ENCODE peak calls at places on chromosomes 4 and X, in four cellular contexts. S, K, U and P are unnamed samples.

GRCh38 chr4:184274288-184274951 is 56.7 kb upstream of the ENPP6 start:
- DNase-seq in S (no peak), K (no peak), U (no peak), P (no peak)

GRCh38 chr4:82569076-82569475 is 7.3 kb upstream of the TMEM150C start:
- DNase-seq in S (no peak), K (no peak), U (no peak), P (no peak)

GRCh38 chrX:64975989-64976672 is at the start of gene ZC4H2:
- DNase-seq in S (peak; percentile 17), K (peak; percentile 75), U (peak; percentile 66), P (peak; percentile 82)

GRCh38 chr4:76943790-76944189 is 5.8 kb upstream of the SEPTIN11 start:
- DNase-seq in S (no peak), K (no peak), U (no peak), P (no peak)

GRCh38 chr4:38145741-38146140 is 185.5 kb downstream of the PTTG2 start:
- DNase-seq in S (no peak), K (no peak), U (peak; percentile 96), P (peak; percentile 97)

GRCh38 chrX:107856289-107856688 is 30.6 kb downstream of the MID2 start:
- DNase-seq in S (no peak), K (no peak), U (no peak), P (no peak)

GRCh38 chrX:48802813-48803261 is 970 bp downstream of the HDAC6 start:
- DNase-seq in S (no peak), K (no peak), U (no peak), P (no peak)

GRCh38 chr4:90171491-90171890 is 44.3 kb downstream of the CCSER1 start:
- DNase-seq in S (no peak), K (no peak), U (no peak), P (no peak)

GRCh38 chr4:163554870-163555465 is 60.5 kb downstream of the TMA16 start:
- DNase-seq in S (no peak), K (no peak), U (peak; percentile 51), P (peak; percentile 50)

GRCh38 chr4:152524429-152524828 is 11.5 kb downstream of the FBXW7 start:
- DNase-seq in S (no peak), K (no peak), U (no peak), P (no peak)

GRCh38 chr4:108592674-108592986 is 27.7 kb upstream of the RPL34 start:
- DNase-seq in S (no peak), K (no peak), U (no peak), P (no peak)

GRCh38 chrX:113274801-113275200 is 434.2 kb upstream of the AMOT start:
- DNase-seq in S (no peak), K (no peak), U (no peak), P (no peak)

GRCh38 chrX:71365356-71365875 is 741 bp upstream of the TAF1 start:
- DNase-seq in S (no peak), K (peak; percentile 12), U (no peak), P (no peak)

GRCh38 chr4:168908859-168909390 is 101.1 kb downstream of the CBR4 start:
- DNase-seq in S (no peak), K (no peak), U (peak; percentile 35), P (peak; percentile 45)

GRCh38 chr4:1045193-1045594 is 33.8 kb downstream of the FGFRL1 start:
- DNase-seq in S (no peak), K (no peak), U (no peak), P (no peak)

GRCh38 chrX:97211070-97211469 is 327.4 kb downstream of the RPA4 start:
- DNase-seq in S (no peak), K (no peak), U (no peak), P (peak; percentile 3)

GRCh38 chr4:123856689-123857545 is 460.3 kb downstream of the SPRY1 start:
- DNase-seq in S (no peak), K (no peak), U (peak; percentile 61), P (peak; percentile 73)

GRCh38 chr4:59869559-59869958 is 1330.6 kb upstream of the ADGRL3 start:
- DNase-seq in S (no peak), K (no peak), U (no peak), P (no peak)

GRCh38 chrX:107324493-107325310 is 118.3 kb downstream of the DNAAF6 start:
- DNase-seq in S (no peak), K (no peak), U (peak; percentile 13), P (peak; percentile 35)

GRCh38 chr4:102610007-102610406 is 108.8 kb downstream of the NFKB1 start:
- DNase-seq in S (no peak), K (no peak), U (no peak), P (peak; percentile 37)

GRCh38 chr4:52577285-52577968 is 81.7 kb downstream of the USP46 start:
- DNase-seq in S (peak; percentile 68), K (no peak), U (peak; percentile 34), P (peak; percentile 52)

GRCh38 chr4:128751354-128751753 is 58.1 kb upstream of the JADE1 start:
- DNase-seq in S (no peak), K (no peak), U (peak; percentile 19), P (no peak)

GRCh38 chr4:143555676-143556075 is 42.2 kb downstream of the SMARCA5 start:
- DNase-seq in S (no peak), K (no peak), U (no peak), P (no peak)

GRCh38 chrX:15714529-15714928 is 23.5 kb upstream of the CA5B start:
- DNase-seq in S (no peak), K (peak; percentile 33), U (no peak), P (no peak)

GRCh38 chr4:60656171-60656570 is 544.0 kb upstream of the ADGRL3 start:
- DNase-seq in S (no peak), K (no peak), U (peak; percentile 48), P (no peak)

GRCh38 chrX:153560000-153560399 is 38.9 kb downstream of the CCNQ start:
- DNase-seq in S (no peak), K (no peak), U (no peak), P (peak; percentile 13)

GRCh38 chr4:140996757-140997156 is 136.5 kb downstream of the RNF150 start:
- DNase-seq in S (peak; percentile 71), K (no peak), U (peak; percentile 6), P (peak; percentile 48)

GRCh38 chr4:1166509-1167243 is 5.7 kb downstream of the SPON2 start:
- DNase-seq in S (no peak), K (no peak), U (no peak), P (no peak)

GRCh38 chr4:123235431-123235830 is 161.2 kb upstream of the SPRY1 start:
- DNase-seq in S (no peak), K (no peak), U (peak; percentile 10), P (peak; percentile 32)

GRCh38 chr4:133233922-133234321 is 84.8 kb downstream of the PCDH10 start:
- DNase-seq in S (no peak), K (no peak), U (no peak), P (no peak)

GRCh38 chr4:57051524-57051923 is 58.7 kb downstream of the IGFBP7 start:
- DNase-seq in S (no peak), K (no peak), U (no peak), P (no peak)

GRCh38 chr4:140343303-140343702 is 30.1 kb upstream of the SCOC start:
- DNase-seq in S (no peak), K (peak; percentile 92), U (no peak), P (peak; percentile 45)

GRCh38 chr4:177455591-177455990 is 13.4 kb upstream of the AGA start:
- DNase-seq in S (no peak), K (no peak), U (peak; percentile 39), P (peak; percentile 51)

GRCh38 chrX:71627588-71628404 is 9.5 kb upstream of the CXCR3 start:
- DNase-seq in S (no peak), K (no peak), U (no peak), P (no peak)

GRCh38 chr4:99457270-99457669 is 22.1 kb upstream of the ADH7 start:
- DNase-seq in S (no peak), K (no peak), U (peak; percentile 19), P (peak; percentile 7)

GRCh38 chr4:185219551-185220344 is 10.3 kb downstream of the SNX25 start:
- DNase-seq in S (peak; percentile 74), K (no peak), U (peak; percentile 78), P (peak; percentile 83)

GRCh38 chr4:159273841-159274240 is 171.0 kb downstream of the RAPGEF2 start:
- DNase-seq in S (no peak), K (no peak), U (no peak), P (no peak)

DNA sequence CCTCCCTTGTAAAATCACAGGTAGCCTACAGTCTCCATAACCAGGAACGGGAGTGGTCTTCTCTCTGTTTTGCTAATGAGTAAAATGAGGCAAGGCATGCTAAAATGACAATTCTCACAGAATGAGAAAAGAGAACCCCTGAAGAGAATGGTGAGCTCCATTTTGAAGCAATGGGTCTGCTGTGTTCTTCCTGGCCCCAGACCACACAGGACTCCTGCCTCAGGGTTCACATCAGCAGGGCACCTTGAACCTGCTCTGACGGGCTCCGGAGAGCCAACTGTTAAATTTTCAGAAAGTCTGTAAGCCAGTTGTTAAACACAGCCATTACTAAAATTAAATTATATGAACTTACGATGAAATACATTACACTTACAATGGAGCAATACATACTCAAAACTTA is 32.1 kb upstream of the RBM47 start:
- DNase-seq in S (no peak), K (no peak), U (no peak), P (no peak)
- TF ChIP-seq CTCF in S (no peak), K (no peak), U (no peak), P (no peak)

DNA sequence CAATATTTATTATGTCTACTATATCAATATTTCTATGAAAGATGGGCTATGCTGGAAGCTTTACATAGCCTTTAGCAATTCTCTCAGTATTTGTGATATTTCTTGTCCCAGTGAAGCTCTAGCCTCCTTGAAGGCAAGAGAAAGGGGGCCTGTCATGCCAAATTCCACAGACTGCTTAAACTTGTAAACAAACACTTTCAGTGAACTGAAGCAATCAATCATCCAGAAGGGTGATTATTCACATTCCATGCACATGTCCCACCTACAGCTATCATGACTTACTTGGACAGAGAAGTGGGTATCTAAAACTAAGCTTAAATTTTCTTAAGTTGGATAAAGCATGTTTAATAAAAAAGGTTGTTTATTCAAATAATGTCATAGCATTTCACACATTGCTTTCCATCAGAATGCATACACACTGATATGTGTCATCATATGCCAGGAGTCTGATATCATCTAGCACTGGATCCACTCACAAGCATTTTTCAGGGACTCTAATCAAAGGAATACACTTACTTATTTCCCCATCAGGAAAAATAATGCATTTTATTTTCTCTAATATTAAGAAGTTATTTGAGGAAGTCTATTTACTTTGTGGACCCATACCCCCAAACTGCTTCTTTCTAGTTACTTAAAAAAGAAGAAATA is 1.2 kb upstream of the FSTL5 start:
- DNase-seq in S (no peak), K (no peak), U (no peak), P (no peak)
- H3K4me3 ChIP-seq in S (no peak overlapping the region), K (no peak overlapping the region), U (no peak overlapping the region), P (no peak overlapping the region)

DNA sequence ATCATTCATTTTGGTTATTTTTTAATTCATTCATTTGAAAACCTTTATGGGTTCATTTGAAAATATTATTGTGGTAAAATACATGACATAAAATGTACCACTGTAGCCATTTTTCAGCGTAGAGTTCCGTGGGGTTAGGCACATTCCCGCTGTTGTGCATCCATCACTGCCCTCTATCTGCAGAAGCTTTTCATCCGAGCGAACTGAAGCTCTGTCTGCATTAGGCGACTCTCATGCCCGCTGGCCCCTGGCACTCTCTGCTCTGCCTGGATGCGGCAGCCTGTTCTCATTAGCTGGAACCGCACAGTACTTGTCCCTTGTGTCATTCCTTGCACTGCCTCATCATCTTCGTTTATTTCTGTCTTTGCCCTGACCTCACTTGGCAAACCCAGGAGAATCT is 17.5 kb downstream of the CFAP99 start:
- DNase-seq in S (no peak), K (no peak), U (no peak), P (peak; percentile 16)
- TF ChIP-seq CTCF in S (peak; percentile 44), K (no peak), U (peak; percentile 28), P (peak; percentile 27)

DNA sequence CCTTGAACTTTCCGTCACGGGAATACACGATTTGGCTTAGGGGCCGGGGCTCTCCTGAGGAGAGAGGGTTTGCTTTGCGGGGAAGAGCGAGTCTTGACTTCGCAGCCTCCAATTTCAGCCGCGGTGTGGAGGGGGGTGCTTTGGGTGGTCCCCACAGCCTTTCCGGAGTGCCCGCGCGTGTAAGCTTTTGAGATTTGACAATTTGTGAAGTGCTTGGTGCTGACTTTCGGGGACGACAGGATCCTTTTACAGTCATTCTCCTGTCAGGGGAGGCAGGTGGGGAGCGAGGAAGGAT is 361 bp downstream of the SCML1 start:
- DNase-seq in S (no peak), K (peak; percentile 16), U (no peak), P (no peak)
- H3K4me3 ChIP-seq in S (peak overlapping the region; percentile 65), K (peak overlapping the region; percentile 12), U (peak overlapping the region; percentile 79), P (peak overlapping the region; percentile 68)